ENCODE peak calls at places on chromosome 1, in seven cellular contexts. V is right lobe of liver, C is astrocyte of the spinal cord, G is AG09309, Y is fibroblast of lung, P is nephron progenitor cell, R is cardiac fibroblast. Q is an unnamed sample.

GRCh38 chr1:203675596-203676347 is 49.1 kb downstream of the ATP2B4 start:
- DNase-seq in V (no peak), C (no peak), G (no peak), Y (no peak), P (no peak), R (no peak), Q (no peak)

GRCh38 chr1:52751589-52752306 is 25.5 kb downstream of the ZYG11B start:
- DNase-seq in V (no peak), C (peak), G (no peak), Y (peak), P (no peak), R (peak), Q (no peak)

GRCh38 chr1:192974701-192975100 is 84.5 kb downstream of the UCHL5 start:
- DNase-seq in V (no peak), C (no peak), G (no peak), Y (peak), P (no peak), R (peak), Q (no peak)

GRCh38 chr1:8733463-8733862 is 84.0 kb downstream of the RERE start:
- DNase-seq in V (no peak), C (no peak), G (no peak), Y (no peak), P (no peak), R (no peak), Q (no peak)

GRCh38 chr1:230094746-230095145 is 27.7 kb downstream of the GALNT2 start:
- DNase-seq in V (no peak), C (no peak), G (no peak), Y (no peak), P (no peak), R (no peak), Q (no peak)

GRCh38 chr1:44407430-44408180 is 2.5 kb downstream of the RNF220 start:
- DNase-seq in V (no peak), C (no peak), G (no peak), Y (no peak), P (peak), R (no peak), Q (no peak)

GRCh38 chr1:54335396-54336056 is 70.7 kb downstream of the SSBP3 start:
- DNase-seq in V (peak), C (peak), G (peak), Y (peak), P (no peak), R (peak), Q (no peak)

GRCh38 chr1:101873672-101874071 is 123.1 kb downstream of the OLFM3 start:
- DNase-seq in V (no peak), C (no peak), G (no peak), Y (no peak), P (no peak), R (no peak), Q (no peak)

GRCh38 chr1:222167111-222167510 is 380.8 kb downstream of the HHIPL2 start:
- DNase-seq in V (peak), C (peak), G (peak), Y (peak), P (peak), R (peak), Q (peak)

GRCh38 chr1:77030401-77031100 is 163.3 kb downstream of the ST6GALNAC5 start:
- DNase-seq in V (no peak), C (no peak), G (no peak), Y (peak), P (no peak), R (no peak), Q (no peak)

GRCh38 chr1:184930232-184930631 is 44.1 kb downstream of the NIBAN1 start:
- DNase-seq in V (no peak), C (no peak), G (no peak), Y (no peak), P (no peak), R (no peak), Q (no peak)

GRCh38 chr1:43914576-43915525 is 18.8 kb upstream of the ARTN start:
- DNase-seq in V (no peak), C (no peak), G (no peak), Y (no peak), P (no peak), R (no peak), Q (no peak)

GRCh38 chr1:30684881-30685795 is 38.2 kb downstream of the MATN1 start:
- DNase-seq in V (no peak), C (no peak), G (no peak), Y (no peak), P (peak), R (no peak), Q (no peak)

GRCh38 chr1:167057297-167057688 is 32.9 kb downstream of the GPA33 start:
- DNase-seq in V (peak), C (peak), G (no peak), Y (peak), P (peak), R (peak), Q (peak)

GRCh38 chr1:31135973-31136600 is 70.6 kb upstream of the PUM1 start:
- DNase-seq in V (no peak), C (no peak), G (no peak), Y (peak), P (no peak), R (peak), Q (no peak)

GRCh38 chr1:6580588-6581270 is 935 bp downstream of the ZBTB48 start:
- DNase-seq in V (peak), C (no peak), G (no peak), Y (no peak), P (no peak), R (peak), Q (no peak)

GRCh38 chr1:83593073-83593472 is 405.9 kb downstream of the TTLL7 start:
- DNase-seq in V (no peak), C (no peak), G (no peak), Y (no peak), P (no peak), R (no peak), Q (no peak)

GRCh38 chr1:203669739-203670138 is 43.1 kb downstream of the ATP2B4 start:
- DNase-seq in V (no peak), C (peak), G (no peak), Y (peak), P (no peak), R (peak), Q (no peak)

GRCh38 chr1:8025061-8025670 is 943 bp downstream of the ERRFI1 start:
- DNase-seq in V (no peak), C (peak), G (no peak), Y (peak), P (no peak), R (peak), Q (no peak)

GRCh38 chr1:218886472-218886871 is 287.2 kb upstream of the LYPLAL1 start:
- DNase-seq in V (no peak), C (peak), G (no peak), Y (peak), P (no peak), R (peak), Q (no peak)

GRCh38 chr1:184753608-184754478 is 815 bp downstream of the EDEM3 start:
- DNase-seq in V (peak), C (peak), G (no peak), Y (peak), P (peak), R (peak), Q (no peak)

GRCh38 chr1:107692580-107693345 is 272.2 kb downstream of the VAV3 start:
- DNase-seq in V (no peak), C (no peak), G (no peak), Y (peak), P (no peak), R (no peak), Q (no peak)

GRCh38 chr1:107748529-107748928 is 216.5 kb downstream of the VAV3 start:
- DNase-seq in V (no peak), C (peak), G (peak), Y (peak), P (no peak), R (peak), Q (no peak)

GRCh38 chr1:29415861-29416260 is 179.5 kb downstream of the PTPRU start:
- DNase-seq in V (no peak), C (no peak), G (no peak), Y (no peak), P (no peak), R (no peak), Q (no peak)

GRCh38 chr1:234597894-234598293 is 12.1 kb downstream of the IRF2BP2 start:
- DNase-seq in V (no peak), C (peak), G (no peak), Y (peak), P (peak), R (peak), Q (peak)

GRCh38 chr1:3921786-3922185 is 21.7 kb upstream of the C1orf174 start:
- DNase-seq in V (no peak), C (no peak), G (no peak), Y (no peak), P (no peak), R (no peak), Q (no peak)

GRCh38 chr1:203213126-203213525 is 16.3 kb downstream of the CHIT1 start:
- DNase-seq in V (peak), C (no peak), G (no peak), Y (no peak), P (no peak), R (no peak), Q (no peak)

GRCh38 chr1:117001254-117001927 is at the start of gene CD101:
- DNase-seq in V (no peak), C (no peak), G (no peak), Y (no peak), P (no peak), R (no peak), Q (peak)

GRCh38 chr1:204545202-204545601 is 29.0 kb downstream of the MDM4 start:
- DNase-seq in V (no peak), C (no peak), G (no peak), Y (peak), P (no peak), R (peak), Q (no peak)

GRCh38 chr1:63797056-63797726 is 23.4 kb downstream of the ROR1 start:
- DNase-seq in V (no peak), C (no peak), G (no peak), Y (peak), P (no peak), R (peak), Q (no peak)

GRCh38 chr1:248098529-248098928 is 3.5 kb downstream of the OR2L13 start:
- DNase-seq in V (no peak), C (no peak), G (no peak), Y (no peak), P (no peak), R (no peak), Q (no peak)

GRCh38 chr1:153375511-153375910 is at the start of gene S100A12:
- DNase-seq in V (no peak), C (peak), G (peak), Y (peak), P (no peak), R (peak), Q (no peak)

GRCh38 chr1:66933887-66934700 is 9.3 kb downstream of the MIER1 start:
- DNase-seq in V (no peak), C (no peak), G (no peak), Y (no peak), P (no peak), R (peak), Q (no peak)

GRCh38 chr1:161048949-161049722 is 3.4 kb upstream of the USF1 start:
- DNase-seq in V (no peak), C (no peak), G (no peak), Y (no peak), P (no peak), R (no peak), Q (no peak)

GRCh38 chr1:18385239-18385790 is 95.4 kb upstream of the KLHDC7A start:
- DNase-seq in V (no peak), C (no peak), G (no peak), Y (no peak), P (peak), R (no peak), Q (no peak)

GRCh38 chr1:112744019-112744578 is 29.0 kb upstream of the PPM1J start:
- DNase-seq in V (no peak), C (peak), G (no peak), Y (peak), P (peak), R (peak), Q (no peak)

GRCh38 chr1:56877973-56878372 is 23.4 kb downstream of the C8A start:
- DNase-seq in V (no peak), C (no peak), G (no peak), Y (no peak), P (no peak), R (no peak), Q (no peak)

GRCh38 chr1:20212099-20212684 is 25.9 kb upstream of the PLA2G2C start:
- DNase-seq in V (no peak), C (no peak), G (no peak), Y (no peak), P (no peak), R (no peak), Q (no peak)

DNA sequence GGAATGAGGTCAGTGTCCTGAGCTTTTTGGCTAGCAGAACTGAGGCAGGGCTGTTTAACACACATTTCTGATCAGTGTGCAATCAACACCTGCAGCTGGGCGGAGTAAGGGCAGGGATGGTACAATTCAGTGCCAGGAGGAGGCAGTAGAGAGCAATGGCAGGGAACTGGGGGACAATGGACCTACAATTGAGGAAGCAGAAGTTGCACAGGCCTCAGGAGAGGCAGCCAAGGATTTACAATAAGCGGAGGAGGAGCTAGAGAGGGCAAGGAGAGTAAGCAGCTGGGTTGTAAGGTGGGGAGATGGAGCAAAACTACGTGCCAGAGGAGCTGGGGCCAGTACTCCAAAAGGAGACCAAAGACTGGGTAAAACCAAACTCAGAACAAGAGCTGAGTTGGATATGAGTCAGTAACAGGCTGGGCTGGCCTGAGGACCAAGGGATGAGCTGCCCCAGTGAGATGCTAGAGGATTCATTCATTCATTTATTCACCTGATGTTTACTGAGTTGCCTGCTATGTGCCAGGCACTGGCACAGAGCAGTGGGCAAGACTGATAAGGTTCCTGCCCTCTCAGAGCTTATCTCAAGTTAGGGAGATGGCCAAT is 10.4 kb upstream of the GALE start:
- DNase-seq in V (peak), C (no peak), G (no peak), Y (no peak), P (peak), R (peak), Q (peak)
- TF ChIP-seq CTCF in V (peak), C (peak), G (peak), Y (peak), P (peak), R (peak), Q (peak)

GRCh38 chr1:224433041-224433670 is 1.4 kb downstream of the WDR26 start:
- DNase-seq in V (peak), C (peak), G (no peak), Y (peak), P (peak), R (peak), Q (no peak)

GRCh38 chr1:224432672-224433040 is 1.9 kb downstream of the WDR26 start:
- DNase-seq in V (no peak), C (peak), G (no peak), Y (peak), P (no peak), R (peak), Q (peak)

GRCh38 chr1:224434447-224435317 is at the start of gene WDR26:
- DNase-seq in V (peak), C (peak), G (no peak), Y (peak), P (peak), R (peak), Q (peak)

GRCh38 chr1:224435318-224435763 is 744 bp upstream of the WDR26 start:
- DNase-seq in V (no peak), C (peak), G (peak), Y (peak), P (no peak), R (peak), Q (peak)

DNA sequence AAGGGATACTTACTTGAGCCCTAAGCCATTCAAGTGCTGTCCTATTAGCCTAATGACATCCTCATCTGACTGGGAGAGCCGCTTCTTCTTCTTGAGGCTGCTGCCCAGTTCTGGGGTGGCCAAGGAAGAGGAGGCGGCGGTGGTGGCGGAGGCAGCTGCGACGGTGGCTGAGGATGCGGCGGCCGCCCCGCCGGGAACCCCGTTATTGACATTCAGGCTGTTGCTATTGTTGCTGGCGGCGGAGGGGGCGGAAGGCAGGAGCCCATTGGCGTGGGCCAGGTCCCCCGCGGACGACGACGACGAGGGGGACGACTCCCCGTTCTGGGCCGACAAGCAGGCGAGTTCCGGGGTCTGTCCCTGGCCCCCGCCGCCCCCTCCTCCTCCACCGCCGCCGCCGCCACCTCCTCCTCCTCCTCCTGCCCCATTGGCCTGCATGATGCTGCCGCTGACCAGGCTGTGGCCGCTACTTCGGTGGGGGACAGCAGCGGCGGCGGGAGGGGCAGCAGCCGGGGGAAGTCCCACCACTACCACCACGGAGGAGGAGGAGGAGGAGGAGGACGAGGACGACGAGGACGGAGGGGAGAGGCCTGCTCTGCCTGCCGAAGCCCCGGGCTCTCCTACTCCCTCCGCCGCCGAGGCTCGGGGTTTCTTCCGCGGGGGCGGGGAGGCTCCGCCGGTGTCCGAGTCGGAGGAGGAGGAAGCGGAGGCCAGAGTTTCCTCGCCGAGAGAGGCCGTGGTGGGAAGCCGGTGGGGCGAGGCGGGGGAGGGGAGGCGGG is 738 bp downstream of the WDR26 start:
- DNase-seq in V (peak), C (no peak), G (no peak), Y (peak), P (peak), R (no peak), Q (peak)
- TF ChIP-seq CTCF in V (no peak), C (no peak), G (no peak), Y (no peak), P (no peak), R (no peak), Q (no peak)

GRCh38 chr1:145960468-145961108 is 2.8 kb upstream of the LIX1L start:
- DNase-seq in V (peak), C (peak), G (no peak), Y (peak), P (peak), R (peak), Q (peak)
- TF ChIP-seq CTCF in V (peak), C (peak), G (no peak), Y (peak), P (peak), R (peak), Q (no peak)

GRCh38 chr1:22111620-22112019 is 31.3 kb downstream of the WNT4 start:
- DNase-seq in V (no peak), C (peak), G (no peak), Y (peak), P (no peak), R (peak), Q (no peak)
- TF ChIP-seq CTCF in V (no peak), C (no peak), G (no peak), Y (no peak), P (no peak), R (no peak), Q (no peak)

GRCh38 chr1:40096977-40097782 is at the start of gene PPT1:
- DNase-seq in V (peak), C (peak), G (no peak), Y (peak), P (peak), R (peak), Q (peak)
- TF ChIP-seq CTCF in V (no peak), C (peak), G (peak), Y (peak), P (no peak), R (no peak), Q (peak)

GRCh38 chr1:191870490-191870889 is 287.8 kb upstream of the RGS18 start:
- DNase-seq in V (no peak), C (no peak), G (no peak), Y (no peak), P (no peak), R (no peak), Q (no peak)
- TF ChIP-seq CTCF in V (no peak), C (no peak), G (no peak), Y (no peak), P (no peak), R (no peak), Q (no peak)

GRCh38 chr1:162988869-162989268 is 80.3 kb upstream of the RGS4 start:
- DNase-seq in V (no peak), C (no peak), G (no peak), Y (no peak), P (no peak), R (no peak), Q (no peak)
- TF ChIP-seq CTCF in V (no peak), C (no peak), G (no peak), Y (no peak), P (no peak), R (no peak), Q (no peak)

Q was measured in GM13977.